ENCODE peak calls at places on chromosomes 16 and 17, in nine cellular contexts. B is pancreas; M is AG04450; F is psoas muscle; E is CD8-positive, alpha-beta T cell; N is PC-3; G is HepG2; Q is heart left ventricle; P is heart right ventricle. H is an unnamed sample.

GRCh38 chr16:89118361-89119061 is 24.9 kb downstream of the ACSF3 start:
- DNase-seq in B (peak), M (no peak), F (peak), E (no peak), N (no peak), G (peak), Q (no peak), P (no peak), H (peak)

GRCh38 chr16:61946019-61946418 is 90.2 kb downstream of the CDH8 start:
- DNase-seq in B (no peak), M (no peak), F (no peak), E (no peak), N (no peak), G (no peak), Q (no peak), P (no peak), H (no peak)

GRCh38 chr17:80000136-80000535 is 35.5 kb downstream of the TBC1D16 start:
- DNase-seq in B (peak), M (no peak), F (no peak), E (no peak), N (no peak), G (no peak), Q (no peak), P (no peak), H (no peak)

GRCh38 chr16:9033125-9033830 is 58.2 kb upstream of the HAPSTR1 start:
- DNase-seq in B (no peak), M (no peak), F (no peak), E (no peak), N (peak), G (peak), Q (no peak), P (no peak), H (no peak)

GRCh38 chr16:67245674-67246080 is 1.6 kb downstream of the FHOD1 start:
- DNase-seq in B (no peak), M (no peak), F (no peak), E (no peak), N (peak), G (no peak), Q (no peak), P (no peak), H (no peak)

GRCh38 chr16:88637797-88638196 is 575 bp upstream of the IL17C start:
- DNase-seq in B (no peak), M (no peak), F (no peak), E (no peak), N (no peak), G (no peak), Q (no peak), P (no peak), H (no peak)

GRCh38 chr16:89049484-89050118 is 44.1 kb upstream of the ACSF3 start:
- DNase-seq in B (peak), M (no peak), F (peak), E (no peak), N (no peak), G (no peak), Q (peak), P (peak), H (peak)

GRCh38 chr16:80791411-80791810 is 13.0 kb downstream of the CDYL2 start:
- DNase-seq in B (no peak), M (no peak), F (no peak), E (no peak), N (no peak), G (no peak), Q (no peak), P (no peak), H (no peak)

GRCh38 chr16:19227643-19228042 is 57.9 kb upstream of the CLEC19A start:
- DNase-seq in B (no peak), M (no peak), F (no peak), E (no peak), N (no peak), G (no peak), Q (no peak), P (no peak), H (no peak)

GRCh38 chr17:52762147-52762793 is 603.8 kb upstream of the CA10 start:
- DNase-seq in B (no peak), M (no peak), F (no peak), E (no peak), N (no peak), G (no peak), Q (peak), P (peak), H (no peak)

GRCh38 chr17:48597775-48598631 is 4.4 kb upstream of the HOXB5 start:
- DNase-seq in B (peak), M (no peak), F (peak), E (no peak), N (peak), G (no peak), Q (peak), P (no peak), H (peak)

GRCh38 chr16:69669577-69669976 is 56.8 kb downstream of the NQO1 start:
- DNase-seq in B (no peak), M (no peak), F (no peak), E (no peak), N (no peak), G (no peak), Q (no peak), P (no peak), H (no peak)

GRCh38 chr16:3576211-3576610 is 992 bp downstream of the NLRC3 start:
- DNase-seq in B (peak), M (no peak), F (peak), E (no peak), N (no peak), G (no peak), Q (no peak), P (no peak), H (no peak)

GRCh38 chr16:5504028-5504758 is 406.6 kb upstream of the EEF2KMT start:
- DNase-seq in B (no peak), M (no peak), F (no peak), E (no peak), N (no peak), G (no peak), Q (peak), P (no peak), H (no peak)

GRCh38 chr17:41278176-41278955 is 2.9 kb downstream of the KRTAP9-7 start:
- DNase-seq in B (no peak), M (no peak), F (no peak), E (no peak), N (no peak), G (peak), Q (no peak), P (no peak), H (no peak)

GRCh38 chr16:16871196-16871595 is 492.3 kb downstream of the NPIPA7 start:
- DNase-seq in B (no peak), M (no peak), F (no peak), E (no peak), N (no peak), G (no peak), Q (no peak), P (no peak), H (no peak)

GRCh38 chr17:58294034-58294433 is 13.3 kb upstream of the MPO start:
- DNase-seq in B (no peak), M (no peak), F (no peak), E (no peak), N (no peak), G (no peak), Q (no peak), P (no peak), H (no peak)

GRCh38 chr16:28309811-28310311 is 17.5 kb downstream of the SBK1 start:
- DNase-seq in B (no peak), M (no peak), F (peak), E (peak), N (no peak), G (no peak), Q (no peak), P (peak), H (no peak)

GRCh38 chr17:27562777-27563455 is 68.1 kb upstream of the LGALS9 start:
- DNase-seq in B (no peak), M (no peak), F (no peak), E (no peak), N (no peak), G (no peak), Q (no peak), P (no peak), H (no peak)

GRCh38 chr17:81403671-81404534 is 8.6 kb downstream of the BAHCC1 start:
- DNase-seq in B (no peak), M (no peak), F (no peak), E (no peak), N (no peak), G (no peak), Q (no peak), P (peak), H (peak)

GRCh38 chr17:81406117-81406953 is 11.1 kb downstream of the BAHCC1 start:
- DNase-seq in B (no peak), M (no peak), F (peak), E (no peak), N (no peak), G (no peak), Q (no peak), P (no peak), H (no peak)

GRCh38 chr17:81403040-81403467 is 7.8 kb downstream of the BAHCC1 start:
- DNase-seq in B (no peak), M (no peak), F (no peak), E (no peak), N (no peak), G (no peak), Q (no peak), P (no peak), H (no peak)

GRCh38 chr17:81405382-81406005 is 10.2 kb downstream of the BAHCC1 start:
- DNase-seq in B (no peak), M (no peak), F (peak), E (no peak), N (no peak), G (no peak), Q (peak), P (no peak), H (peak)

GRCh38 chr17:81404557-81405165 is 9.4 kb downstream of the BAHCC1 start:
- DNase-seq in B (no peak), M (no peak), F (no peak), E (no peak), N (no peak), G (no peak), Q (no peak), P (no peak), H (no peak)
- H3K27ac ChIP-seq in B (peak), M (no peak), F (peak), E (no peak), N (no peak), G (no peak), Q (peak), P (peak), H (peak)

DNA sequence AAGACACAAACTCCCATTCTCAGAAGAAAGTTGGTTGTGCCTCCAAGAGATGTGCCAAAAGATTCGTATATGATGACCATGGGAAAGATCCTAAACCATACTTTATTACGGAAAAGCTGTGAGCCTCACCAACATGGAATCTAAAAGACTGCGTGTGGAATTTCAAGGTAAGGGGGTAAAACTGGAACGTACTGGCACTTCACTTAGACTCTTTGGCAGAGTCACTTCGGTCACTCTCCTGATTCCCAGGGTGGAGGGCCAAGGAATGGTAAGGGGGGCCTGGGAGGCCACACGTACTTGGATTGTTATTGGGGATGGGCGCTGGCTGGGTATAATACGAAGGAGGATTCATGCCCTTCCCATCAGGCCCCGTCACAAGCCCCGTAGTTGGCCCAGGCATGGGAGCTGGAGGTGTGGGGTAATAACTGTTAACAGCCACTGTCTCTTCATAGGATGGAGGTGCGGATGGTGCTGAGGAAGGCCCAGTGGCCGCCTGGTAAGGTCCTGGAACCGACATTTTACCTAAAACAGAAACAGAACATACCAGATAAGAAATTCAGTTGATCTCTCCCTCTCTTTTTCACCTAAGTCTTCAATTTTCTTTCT is 30.4 kb downstream of the LITAF start:
- DNase-seq in B (no peak), M (no peak), F (peak), E (no peak), N (no peak), G (no peak), Q (no peak), P (no peak), H (no peak)
- H3K4me3 ChIP-seq in B (no peak), M (no peak), F (no peak), E (no peak), N (no peak), G (no peak), Q (no peak), P (no peak), H (no peak)

GRCh38 chr17:7475764-7476422 is 3.5 kb downstream of the ZBTB4 start:
- DNase-seq in B (no peak), M (no peak), F (peak), E (no peak), N (no peak), G (no peak), Q (peak), P (peak), H (peak)
- H3K27ac ChIP-seq in B (peak), M (peak), F (peak), E (no peak), N (peak), G (peak), Q (peak), P (peak), H (no peak)

DNA sequence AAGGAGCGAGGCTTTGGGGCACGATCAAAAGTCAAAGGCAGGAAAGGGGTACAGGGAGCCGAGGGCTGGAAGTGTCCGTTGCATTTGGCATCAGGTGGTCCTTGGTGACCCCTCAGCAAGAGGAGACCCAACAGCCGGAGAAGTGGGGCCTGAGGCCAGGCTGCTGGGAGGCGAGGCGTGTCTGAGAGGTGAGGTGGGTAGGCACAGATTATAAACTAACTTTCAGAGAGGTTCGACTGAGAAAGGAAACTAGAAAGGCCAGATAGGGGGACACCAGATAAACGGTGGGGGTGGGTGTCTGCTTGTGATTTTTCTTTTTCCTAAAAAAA is 3.6 kb downstream of the PECAM1 start:
- DNase-seq in B (no peak), M (no peak), F (no peak), E (no peak), N (no peak), G (no peak), Q (no peak), P (no peak), H (no peak)
- H3K4me3 ChIP-seq in B (no peak), M (no peak), F (peak), E (no peak), N (peak), G (peak), Q (peak), P (peak), H (no peak)

DNA sequence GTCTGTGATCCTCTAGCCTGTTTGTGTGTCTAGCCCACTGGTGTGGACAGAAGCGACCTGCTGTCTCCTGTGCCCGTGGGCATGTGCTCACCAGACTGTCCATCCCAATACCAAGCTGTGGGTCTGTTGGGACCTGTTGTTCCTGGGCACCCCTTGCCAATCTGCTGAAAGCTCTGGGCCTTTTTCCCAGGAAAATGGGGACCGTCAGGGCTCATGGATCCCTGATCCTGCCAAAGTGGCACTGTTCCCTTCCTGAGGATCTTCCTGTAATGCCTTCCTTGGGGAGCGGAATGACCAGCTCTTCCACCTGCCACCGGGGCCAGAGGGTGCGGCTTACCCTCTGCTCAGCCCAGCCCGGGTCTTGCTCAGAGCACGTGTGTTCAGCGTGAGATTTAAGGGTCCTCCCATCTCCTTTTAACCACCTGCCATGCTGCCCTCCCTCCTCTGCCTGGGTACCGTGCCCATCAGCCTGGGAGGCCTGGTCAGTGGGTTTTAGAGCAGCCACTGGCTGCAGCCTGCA is 59.3 kb downstream of the BAIAP2 start:
- DNase-seq in B (no peak), M (no peak), F (no peak), E (no peak), N (no peak), G (no peak), Q (no peak), P (no peak), H (no peak)
- H3K27ac ChIP-seq in B (peak), M (peak), F (no peak), E (no peak), N (peak), G (peak), Q (no peak), P (no peak), H (no peak)

GRCh38 chr16:83954577-83955016 is 1.6 kb downstream of the OSGIN1 start:
- DNase-seq in B (peak), M (no peak), F (peak), E (no peak), N (peak), G (peak), Q (peak), P (no peak), H (peak)
- H3K4me3 ChIP-seq in B (no peak), M (peak), F (peak), E (no peak), N (peak), G (peak), Q (peak), P (no peak), H (no peak)

DNA sequence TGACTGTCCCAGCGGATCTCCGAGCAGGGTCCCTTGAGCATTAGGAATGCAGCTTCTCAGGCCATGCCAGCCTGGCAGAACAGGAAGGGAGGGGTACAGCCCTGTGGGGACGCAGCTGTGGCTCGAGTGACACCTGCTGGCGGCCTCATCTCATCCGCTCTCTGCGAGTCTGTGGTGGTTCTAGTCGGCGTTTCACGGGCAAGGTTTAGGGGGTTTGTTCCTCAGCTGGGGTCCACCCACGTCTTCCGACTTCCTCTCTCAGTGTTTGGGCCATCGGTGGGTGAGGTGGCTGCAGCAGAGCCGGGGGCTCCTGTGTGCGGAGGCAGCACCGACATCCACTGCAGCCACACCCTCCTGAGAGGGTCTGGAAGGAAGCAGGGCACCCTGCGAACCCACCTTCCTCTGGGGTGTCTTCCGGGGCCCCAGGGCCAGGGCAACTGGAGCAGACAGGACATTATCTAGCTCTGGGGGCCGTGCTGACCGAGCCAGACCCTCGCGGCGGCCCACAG is 33.3 kb downstream of the JPH3 start:
- DNase-seq in B (no peak), M (no peak), F (peak), E (peak), N (peak), G (peak), Q (peak), P (no peak), H (peak)
- H3K27ac ChIP-seq in B (no peak), M (no peak), F (no peak), E (peak), N (no peak), G (no peak), Q (no peak), P (no peak), H (no peak)

GRCh38 chr16:1918312-1918889 is at the start of gene HS3ST6:
- DNase-seq in B (peak), M (no peak), F (no peak), E (no peak), N (no peak), G (no peak), Q (no peak), P (no peak), H (no peak)

GRCh38 chr16:1915732-1916653 is 2.2 kb downstream of the HS3ST6 start:
- DNase-seq in B (peak), M (no peak), F (no peak), E (no peak), N (no peak), G (no peak), Q (no peak), P (no peak), H (no peak)

GRCh38 chr16:1916654-1916990 is 1.6 kb downstream of the HS3ST6 start:
- DNase-seq in B (no peak), M (no peak), F (no peak), E (no peak), N (no peak), G (no peak), Q (no peak), P (no peak), H (no peak)

GRCh38 chr16:1917665-1918111 is 527 bp downstream of the HS3ST6 start:
- DNase-seq in B (peak), M (no peak), F (no peak), E (no peak), N (no peak), G (no peak), Q (no peak), P (no peak), H (no peak)

GRCh38 chr16:1917056-1917664 is 1.1 kb downstream of the HS3ST6 start:
- DNase-seq in B (no peak), M (no peak), F (no peak), E (no peak), N (no peak), G (no peak), Q (no peak), P (no peak), H (no peak)
- H3K4me3 ChIP-seq in B (no peak), M (no peak), F (no peak), E (no peak), N (no peak), G (no peak), Q (no peak), P (no peak), H (no peak)

GRCh38 chr16:72979974-72980373 is 68.0 kb downstream of the ZFHX3 start:
- DNase-seq in B (no peak), M (no peak), F (no peak), E (no peak), N (no peak), G (no peak), Q (no peak), P (no peak), H (no peak)

GRCh38 chr16:72983728-72984350 is 64.1 kb downstream of the ZFHX3 start:
- DNase-seq in B (no peak), M (no peak), F (no peak), E (no peak), N (no peak), G (no peak), Q (no peak), P (no peak), H (no peak)

GRCh38 chr16:72985148-72985882 is 62.6 kb downstream of the ZFHX3 start:
- DNase-seq in B (no peak), M (no peak), F (peak), E (no peak), N (no peak), G (no peak), Q (peak), P (peak), H (no peak)

GRCh38 chr16:72986011-72986410 is 61.9 kb downstream of the ZFHX3 start:
- DNase-seq in B (no peak), M (no peak), F (peak), E (no peak), N (no peak), G (no peak), Q (peak), P (peak), H (no peak)

DNA sequence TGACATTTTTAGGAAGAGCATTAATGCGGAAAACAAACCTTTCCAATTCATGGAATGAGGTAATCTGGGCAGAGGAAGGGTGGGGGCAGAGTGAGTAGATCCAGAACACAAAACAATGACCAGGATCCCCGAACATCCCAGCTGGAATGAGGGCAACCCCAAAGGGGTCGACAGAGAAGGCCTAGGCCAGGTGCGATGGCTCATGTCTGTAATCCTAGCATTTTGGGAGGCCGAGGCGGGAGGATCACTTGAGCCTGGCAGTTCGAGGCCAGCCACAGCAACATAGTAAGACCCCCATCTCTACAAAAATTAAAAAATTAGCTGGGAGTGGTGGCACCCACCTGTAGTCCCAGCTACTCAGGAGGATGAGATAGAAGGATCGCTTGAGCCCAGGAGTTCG is 64.7 kb downstream of the ZFHX3 start:
- DNase-seq in B (no peak), M (no peak), F (no peak), E (no peak), N (no peak), G (no peak), Q (no peak), P (no peak), H (no peak)
- H3K27ac ChIP-seq in B (no peak), M (no peak), F (no peak), E (no peak), N (no peak), G (no peak), Q (no peak), P (no peak), H (no peak)

DNA sequence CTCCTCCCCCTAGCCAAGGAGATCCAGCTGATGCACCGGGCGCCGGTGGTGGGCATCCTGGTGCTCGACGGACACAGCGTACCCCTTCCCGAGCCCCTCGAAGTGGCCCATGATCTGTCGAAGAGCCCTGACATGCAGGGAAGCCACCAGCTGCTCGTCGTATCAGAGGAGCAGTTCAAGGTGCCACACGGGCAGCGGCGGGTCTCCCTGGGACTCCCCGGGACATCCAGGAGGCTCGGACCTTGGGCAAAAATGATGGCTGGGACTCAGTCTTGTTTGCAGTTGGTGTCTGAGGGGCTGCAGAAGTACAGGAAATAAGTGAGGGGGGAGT is 15.8 kb upstream of the MYO15B start:
- DNase-seq in B (no peak), M (no peak), F (no peak), E (no peak), N (no peak), G (no peak), Q (no peak), P (no peak), H (no peak)
- H3K4me3 ChIP-seq in B (no peak), M (no peak), F (no peak), E (no peak), N (no peak), G (no peak), Q (no peak), P (no peak), H (no peak)